ENCODE peak calls at places on chromosomes 4 and X, in six cellular contexts. K is mesenchymal stem cell, F is neuronal stem cell, Y is IMR-90, R is trophoblast cell, U is H1. M is an unnamed sample.

GRCh38 chr4:69531251-69531650 is 35.5 kb upstream of the UGT2B4 start:
- DNase-seq in K (no peak), R (no peak), Y (no peak), F (no peak), U (no peak), M (no peak)

GRCh38 chr4:152462715-152463114 is 73.2 kb downstream of the FBXW7 start:
- DNase-seq in R (no peak), F (no peak), Y (peak; percentile 17), K (peak; percentile 23), U (no peak), M (no peak)

GRCh38 chr4:8910822-8911310 is 39.2 kb upstream of the HMX1 start:
- DNase-seq in Y (no peak), K (no peak), R (no peak), F (no peak), U (peak; percentile 39), M (peak; percentile 25)

GRCh38 chrX:37580080-37580479 is 8.6 kb downstream of the LANCL3 start:
- DNase-seq in F (no peak), Y (no peak), R (no peak), U (no peak), K (no peak), M (no peak)

GRCh38 chrX:16970977-16971376 is 24.5 kb downstream of the REPS2 start:
- DNase-seq in Y (peak; percentile 30), F (no peak), K (peak; percentile 10), U (no peak), R (no peak), M (no peak)

GRCh38 chr4:121789470-121789869 is 11.7 kb upstream of the EXOSC9 start:
- DNase-seq in R (no peak), Y (peak; percentile 41), U (no peak), F (no peak), K (no peak), M (no peak)

GRCh38 chr4:155208258-155209054 is at the start of gene NPY2R:
- DNase-seq in F (peak; percentile 65), U (peak; percentile 83), R (no peak), Y (no peak), K (no peak), M (peak; percentile 78)

GRCh38 chrX:39675619-39676018 is 422.1 kb downstream of the BCOR start:
- DNase-seq in R (no peak), Y (no peak), U (no peak), K (peak; percentile 24), F (no peak), M (no peak)

GRCh38 chr4:181792641-181793612 is 450.3 kb upstream of the TENM3 start:
- DNase-seq in F (no peak), Y (no peak), R (no peak), K (no peak), U (no peak), M (no peak)

GRCh38 chr4:151540728-151541437 is 131.9 kb downstream of the FHIP1A start:
- DNase-seq in K (peak; percentile 93), Y (peak; percentile 86), U (no peak), R (no peak), F (no peak), M (no peak)

GRCh38 chr4:158211288-158211687 is 1.0 kb downstream of the TMEM144 start:
- DNase-seq in K (no peak), Y (no peak), F (no peak), U (no peak), R (no peak), M (no peak)

GRCh38 chr4:70838400-70838971 is 1.2 kb downstream of the GRSF1 start:
- DNase-seq in U (no peak), K (peak; percentile 32), F (no peak), Y (peak; percentile 10), R (no peak), M (no peak)

GRCh38 chr4:25925486-25926201 is 11.6 kb downstream of the SMIM20 start:
- DNase-seq in K (peak; percentile 38), F (no peak), Y (peak; percentile 45), R (no peak), U (peak; percentile 64), M (peak; percentile 55)

GRCh38 chr4:159360549-159360948 is 257.7 kb downstream of the RAPGEF2 start:
- DNase-seq in U (no peak), Y (peak; percentile 96), F (no peak), K (peak; percentile 91), R (no peak), M (no peak)

GRCh38 chrX:72003811-72004750 is 93.4 kb downstream of the NHSL2 start:
- DNase-seq in R (no peak), K (peak; percentile 43), Y (no peak), U (peak; percentile 58), F (no peak), M (peak; percentile 81)

GRCh38 chr4:57424231-57424897 is 314.2 kb upstream of the IGFBP7 start:
- DNase-seq in F (no peak), U (no peak), R (peak; percentile 66), Y (peak; percentile 14), K (no peak), M (no peak)

GRCh38 chr4:176435891-176436499 is 116.2 kb downstream of the SPCS3 start:
- DNase-seq in U (no peak), R (no peak), Y (peak; percentile 51), K (peak; percentile 1), F (no peak), M (no peak)

GRCh38 chrX:40964633-40965586 is 120.3 kb upstream of the USP9X start:
- DNase-seq in U (no peak), R (no peak), F (no peak), K (peak; percentile 19), Y (no peak), M (no peak)

GRCh38 chrX:123450217-123450616 is 266.1 kb downstream of the GRIA3 start:
- DNase-seq in Y (peak; percentile 1), R (no peak), K (no peak), U (no peak), F (peak; percentile 0), M (no peak)

GRCh38 chrX:94932278-94932965 is 1258.4 kb downstream of the FAM133A start:
- DNase-seq in R (peak; percentile 51), K (no peak), F (no peak), Y (no peak), U (no peak), M (no peak)

GRCh38 chrX:30504309-30504708 is 73.3 kb downstream of the TASL start:
- DNase-seq in K (peak; percentile 42), U (no peak), Y (peak; percentile 41), F (peak; percentile 30), R (no peak), M (no peak)

GRCh38 chrX:133947022-133947421 is 38.4 kb downstream of the GPC3 start:
- DNase-seq in Y (no peak), R (no peak), K (no peak), U (no peak), F (no peak), M (no peak)
- H3K14ac ChIP-seq in Y (no peak overlapping the region), R (no peak overlapping the region), K (no peak overlapping the region), U (no peak overlapping the region), F (no peak overlapping the region), M (no peak overlapping the region)

GRCh38 chr4:111630705-111631104 is 514.5 kb upstream of the FAM241A start:
- DNase-seq in R (no peak), K (peak; percentile 53), U (no peak), Y (peak; percentile 42), F (no peak), M (no peak)
- H2AFZ ChIP-seq in R (no peak overlapping the region), K (no peak overlapping the region), U (no peak overlapping the region), Y (no peak overlapping the region), F (no peak overlapping the region), M (no peak overlapping the region)

GRCh38 chrX:54529166-54529558 is 857 bp upstream of the GNL3L start:
- DNase-seq in U (no peak), K (no peak), F (no peak), R (no peak), Y (no peak), M (no peak)

GRCh38 chrX:54534271-54534670 is 4.3 kb downstream of the GNL3L start:
- DNase-seq in Y (no peak), K (no peak), U (no peak), F (no peak), R (no peak), M (no peak)

GRCh38 chrX:54529559-54530357 is at the start of gene GNL3L:
- DNase-seq in Y (peak; percentile 79), F (peak; percentile 64), R (peak; percentile 73), K (peak; percentile 88), U (peak; percentile 77), M (peak; percentile 89)

DNA sequence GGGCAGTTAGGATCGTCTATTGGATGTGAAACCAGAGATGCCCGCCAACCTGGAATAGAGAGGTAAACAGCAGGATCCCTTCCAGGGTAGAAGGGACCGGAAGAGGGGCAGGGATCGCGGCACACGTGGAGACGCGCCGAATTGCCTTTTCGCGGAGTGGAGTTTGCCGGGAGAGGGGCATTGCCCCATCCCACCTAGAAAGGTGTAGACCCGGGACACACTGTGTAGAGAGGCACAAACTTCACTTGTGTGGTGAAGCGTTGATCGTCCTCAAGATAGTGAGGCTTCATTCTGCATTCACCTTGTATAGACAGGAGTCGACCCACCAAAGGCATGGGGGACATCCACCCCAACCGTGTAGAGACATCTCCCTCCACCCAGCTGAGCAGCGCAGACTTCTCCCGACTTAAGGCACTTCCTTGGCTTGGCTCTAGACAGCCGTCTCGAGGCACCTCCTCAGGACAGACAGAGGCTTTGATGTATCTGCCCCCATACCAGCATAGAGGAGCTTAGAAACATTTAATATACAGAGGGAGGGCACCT is 410 bp downstream of the GNL3L start:
- DNase-seq in K (no peak), R (no peak), Y (no peak), F (no peak), U (no peak), M (no peak)
- H3K4ac ChIP-seq in K (peak overlapping the region; percentile 58), R (peak overlapping the region; percentile 60), Y (peak overlapping the region; percentile 78), F (no peak overlapping the region), U (no peak overlapping the region), M (no peak overlapping the region)

GRCh38 chrX:151779258-151779657 is 44.7 kb downstream of the CNGA2 start:
- DNase-seq in R (no peak), U (no peak), F (no peak), K (no peak), Y (no peak), M (no peak)
- H3K14ac ChIP-seq in R (no peak overlapping the region), U (no peak overlapping the region), F (no peak overlapping the region), K (no peak overlapping the region), Y (no peak overlapping the region), M (no peak overlapping the region)

M was measured in H9.